ENCODE peak calls at places on chromosomes 5 and 9, in four cellular contexts. N is ovary, G is Peyer's patch, V is Panc1. B is an unnamed sample.

GRCh38 chr5:129945031-129945430 is 40.8 kb downstream of the CHSY3 start:
- DNase-seq in G (no peak), N (no peak), V (no peak), B (no peak)

GRCh38 chr5:91126448-91126847 is 256.7 kb downstream of the ARRDC3 start:
- DNase-seq in V (no peak), G (no peak), N (no peak), B (no peak)

GRCh38 chr9:114619205-114619758 is 8.2 kb downstream of the TMEM268 start:
- DNase-seq in V (no peak), G (no peak), N (peak), B (peak)

GRCh38 chr5:133240425-133241091 is 188.7 kb downstream of the HSPA4 start:
- DNase-seq in N (peak), V (peak), G (no peak), B (no peak)

GRCh38 chr5:125536095-125536494 is 789.7 kb upstream of the ZNF608 start:
- DNase-seq in G (no peak), N (no peak), V (no peak), B (no peak)

GRCh38 chr5:53200309-53200708 is 90.8 kb upstream of the MOCS2 start:
- DNase-seq in V (no peak), N (no peak), G (no peak), B (no peak)

GRCh38 chr5:31581498-31582099 is 49.5 kb downstream of the C5orf22 start:
- DNase-seq in V (peak), N (no peak), G (no peak), B (no peak)

GRCh38 chr5:134511796-134512660 is 13.4 kb upstream of the JADE2 start:
- DNase-seq in V (no peak), N (peak), G (peak), B (peak)

GRCh38 chr9:35135988-35136387 is 20.3 kb upstream of the ATOSB start:
- DNase-seq in G (no peak), V (no peak), N (no peak), B (no peak)

GRCh38 chr5:95564450-95564849 is 9.5 kb downstream of the ARSK start:
- DNase-seq in N (no peak), V (no peak), G (no peak), B (no peak)

GRCh38 chr5:13276143-13276542 is 668.3 kb downstream of the DNAH5 start:
- DNase-seq in G (no peak), N (no peak), V (no peak), B (no peak)

GRCh38 chr9:131405429-131405828 is 11.5 kb downstream of the PRRC2B start:
- DNase-seq in N (no peak), V (no peak), G (no peak), B (no peak)

GRCh38 chr5:66864240-66864884 is 268.2 kb downstream of the MAST4 start:
- DNase-seq in V (no peak), N (no peak), G (no peak), B (no peak)

GRCh38 chr9:93131599-93132286 is 2.3 kb downstream of the NINJ1 start:
- DNase-seq in G (no peak), N (no peak), V (no peak), B (no peak)

GRCh38 chr9:33290994-33291397 is 680 bp downstream of the NFX1 start:
- DNase-seq in N (no peak), G (no peak), V (no peak), B (no peak)

GRCh38 chr5:23257656-23258055 is 249.8 kb upstream of the PRDM9 start:
- DNase-seq in N (no peak), G (no peak), V (peak), B (no peak)

GRCh38 chr9:123420560-123421210 is 64.7 kb downstream of the CRB2 start:
- DNase-seq in V (no peak), N (no peak), G (no peak), B (no peak)

GRCh38 chr5:68529581-68529980 is 314.0 kb downstream of the PIK3R1 start:
- DNase-seq in G (no peak), N (no peak), V (no peak), B (no peak)

GRCh38 chr5:167229751-167230150 is 1061.7 kb upstream of the WWC1 start:
- DNase-seq in G (no peak), V (no peak), N (no peak), B (no peak)

GRCh38 chr5:150624334-150625163 is 15.9 kb upstream of the SYNPO start:
- DNase-seq in N (no peak), V (no peak), G (peak), B (no peak)

GRCh38 chr5:107542831-107543231 is 127.9 kb downstream of the EFNA5 start:
- DNase-seq in G (peak), N (peak), V (no peak), B (peak)

GRCh38 chr5:139784488-139784887 is 11.1 kb upstream of the PSD2 start:
- DNase-seq in V (no peak), N (no peak), G (no peak), B (no peak)

GRCh38 chr9:121648172-121648571 is 3.3 kb upstream of the DAB2IP start:
- DNase-seq in G (peak), V (no peak), N (no peak), B (no peak)

GRCh38 chr9:109310486-109310901 is 10.4 kb downstream of the EPB41L4B start:
- DNase-seq in N (no peak), V (no peak), G (no peak), B (no peak)

GRCh38 chr9:72628191-72628590 is 106.8 kb downstream of the TMC1 start:
- DNase-seq in V (no peak), G (no peak), N (no peak), B (no peak)

GRCh38 chr5:15007549-15008142 is 136.1 kb upstream of the ANKH start:
- DNase-seq in V (no peak), N (no peak), G (no peak), B (no peak)

GRCh38 chr5:126166368-126166767 is 256.8 kb upstream of the GRAMD2B start:
- DNase-seq in G (no peak), V (no peak), N (no peak), B (no peak)

GRCh38 chr5:64900618-64901017 is 131.9 kb downstream of the CWC27 start:
- DNase-seq in N (no peak), G (no peak), V (no peak), B (no peak)

GRCh38 chr9:95788011-95788410 is 87.5 kb upstream of the ERCC6L2 start:
- DNase-seq in V (no peak), G (no peak), N (no peak), B (no peak)

GRCh38 chr5:119439140-119439625 is 13.1 kb upstream of the HSD17B4 start:
- DNase-seq in G (peak), N (no peak), V (no peak), B (no peak)

GRCh38 chr5:177491983-177492746 is 5.2 kb downstream of the PDLIM7 start:
- DNase-seq in G (no peak), V (no peak), N (no peak), B (no peak)

GRCh38 chr5:177494356-177495195 is 2.8 kb downstream of the PDLIM7 start:
- DNase-seq in G (no peak), V (no peak), N (peak), B (peak)

GRCh38 chr5:177495243-177496060 is 2.0 kb downstream of the PDLIM7 start:
- DNase-seq in N (peak), V (no peak), G (no peak), B (no peak)

GRCh38 chr5:177492841-177493240 is 4.6 kb downstream of the PDLIM7 start:
- DNase-seq in N (no peak), G (no peak), V (no peak), B (no peak)

GRCh38 chr5:177493795-177494355 is 3.5 kb downstream of the PDLIM7 start:
- DNase-seq in G (no peak), N (no peak), V (no peak), B (no peak)
- H3K4me3 ChIP-seq in G (no peak), N (no peak), V (no peak), B (no peak)

DNA sequence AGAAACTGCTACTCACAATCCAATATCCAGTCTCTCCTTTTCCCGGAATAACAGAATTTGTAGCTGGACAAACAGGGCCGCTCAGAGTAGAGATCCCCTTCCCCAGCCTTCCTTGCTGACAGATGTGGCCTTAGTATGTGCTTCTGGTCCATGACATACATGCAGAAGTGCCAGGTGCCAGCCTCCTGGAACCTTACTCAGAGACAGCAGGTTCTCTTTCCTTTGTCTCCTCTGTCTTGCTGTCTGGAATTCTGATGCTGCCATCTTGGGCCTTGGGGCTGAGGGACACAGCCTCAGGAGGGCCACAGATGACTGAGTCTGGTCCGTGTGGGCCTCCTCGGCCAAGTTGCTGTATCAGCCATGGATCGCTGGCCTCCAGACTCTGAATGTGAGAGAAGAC is 210.1 kb downstream of the PAX5 start:
- DNase-seq in G (no peak), V (no peak), N (no peak), B (no peak)
- TF ChIP-seq CTCF in G (no peak), V (no peak), N (no peak), B (no peak)

GRCh38 chr5:78756853-78757252 is 108.3 kb upstream of the LHFPL2 start:
- DNase-seq in G (no peak), N (no peak), V (no peak), B (no peak)
- H3K27ac ChIP-seq in G (no peak), N (no peak), V (no peak), B (no peak)

GRCh38 chr9:129749575-129749974 is 3.3 kb downstream of the PTGES start:
- DNase-seq in N (no peak), V (no peak), G (no peak), B (no peak)

GRCh38 chr9:129752915-129753724 is at the start of gene PTGES:
- DNase-seq in G (peak), V (no peak), N (peak), B (peak)

GRCh38 chr9:129751841-129752801 is 721 bp downstream of the PTGES start:
- DNase-seq in N (no peak), V (no peak), G (peak), B (peak)

GRCh38 chr9:129748249-129748648 is 4.6 kb downstream of the PTGES start:
- DNase-seq in V (no peak), N (no peak), G (no peak), B (no peak)

GRCh38 chr9:129750010-129750409 is 2.8 kb downstream of the PTGES start:
- DNase-seq in V (no peak), N (no peak), G (no peak), B (no peak)
- H3K4me3 ChIP-seq in V (no peak), N (no peak), G (no peak), B (no peak)